ENCODE peak calls at places on chromosome 11, in nine cellular contexts. One of them, this sample, is unnamed.

GRCh38 chr11:117600261-117600783 is 196.7 kb downstream of the DSCAML1 start:
- DNase-seq in uterus: no peak
- DNase-seq in cardiac fibroblast: no peak
- DNase-seq in fibroblast of lung: no peak
- DNase-seq in neural crest cell: no peak
- DNase-seq in SK-N-SH: no peak
- DNase-seq in A549: no peak
- DNase-seq in thoracic aorta: no peak
- DNase-seq in BE2C: no peak
- DNase-seq in this sample: no peak

GRCh38 chr11:81756864-81757595 is 976.6 kb downstream of the FAM181B start:
- DNase-seq in uterus: no peak
- DNase-seq in cardiac fibroblast: no peak
- DNase-seq in fibroblast of lung: no peak
- DNase-seq in neural crest cell: no peak
- DNase-seq in SK-N-SH: no peak
- DNase-seq in A549: no peak
- DNase-seq in thoracic aorta: no peak
- DNase-seq in BE2C: no peak
- DNase-seq in this sample: no peak

GRCh38 chr11:1219836-1220810 is 2.7 kb upstream of the MUC5B start:
- DNase-seq in uterus: no peak
- DNase-seq in cardiac fibroblast: no peak
- DNase-seq in fibroblast of lung: no peak
- DNase-seq in neural crest cell: no peak
- DNase-seq in SK-N-SH: peak; percentile 24
- DNase-seq in A549: peak; percentile 84
- DNase-seq in thoracic aorta: no peak
- DNase-seq in BE2C: no peak
- DNase-seq in this sample: no peak

GRCh38 chr11:28089378-28089777 is 18.6 kb downstream of the KIF18A start:
- DNase-seq in uterus: no peak
- DNase-seq in cardiac fibroblast: peak; percentile 27
- DNase-seq in fibroblast of lung: peak; percentile 32
- DNase-seq in neural crest cell: no peak
- DNase-seq in SK-N-SH: no peak
- DNase-seq in A549: peak; percentile 35
- DNase-seq in thoracic aorta: no peak
- DNase-seq in BE2C: no peak
- DNase-seq in this sample: no peak

GRCh38 chr11:19196458-19196857 is 5.3 kb downstream of the CSRP3 start:
- DNase-seq in uterus: no peak
- DNase-seq in cardiac fibroblast: no peak
- DNase-seq in fibroblast of lung: no peak
- DNase-seq in neural crest cell: no peak
- DNase-seq in SK-N-SH: no peak
- DNase-seq in A549: peak; percentile 48
- DNase-seq in thoracic aorta: no peak
- DNase-seq in BE2C: no peak
- DNase-seq in this sample: no peak

GRCh38 chr11:14443642-14444041 is 56.0 kb downstream of the COPB1 start:
- DNase-seq in uterus: no peak
- DNase-seq in cardiac fibroblast: peak; percentile 47
- DNase-seq in fibroblast of lung: peak; percentile 64
- DNase-seq in neural crest cell: no peak
- DNase-seq in SK-N-SH: peak; percentile 43
- DNase-seq in A549: peak; percentile 54
- DNase-seq in thoracic aorta: no peak
- DNase-seq in BE2C: peak; percentile 27
- DNase-seq in this sample: peak; percentile 79

GRCh38 chr11:78857688-78858087 is 283.0 kb upstream of the NARS2 start:
- DNase-seq in uterus: no peak
- DNase-seq in cardiac fibroblast: no peak
- DNase-seq in fibroblast of lung: peak; percentile 70
- DNase-seq in neural crest cell: no peak
- DNase-seq in SK-N-SH: peak; percentile 59
- DNase-seq in A549: no peak
- DNase-seq in thoracic aorta: no peak
- DNase-seq in BE2C: no peak
- DNase-seq in this sample: peak; percentile 0

GRCh38 chr11:37712246-37712645 is 1114.2 kb upstream of the RAG2 start:
- DNase-seq in uterus: no peak
- DNase-seq in cardiac fibroblast: peak; percentile 28
- DNase-seq in fibroblast of lung: peak; percentile 15
- DNase-seq in neural crest cell: peak; percentile 2
- DNase-seq in SK-N-SH: peak; percentile 2
- DNase-seq in A549: no peak
- DNase-seq in thoracic aorta: no peak
- DNase-seq in BE2C: peak; percentile 3
- DNase-seq in this sample: no peak

GRCh38 chr11:116963813-116964212 is 126.4 kb upstream of the APOA1 start:
- DNase-seq in uterus: no peak
- DNase-seq in cardiac fibroblast: no peak
- DNase-seq in fibroblast of lung: no peak
- DNase-seq in neural crest cell: no peak
- DNase-seq in SK-N-SH: no peak
- DNase-seq in A549: no peak
- DNase-seq in thoracic aorta: no peak
- DNase-seq in BE2C: no peak
- DNase-seq in this sample: no peak

GRCh38 chr11:105466582-105467228 is 143.2 kb upstream of the GRIA4 start:
- DNase-seq in uterus: no peak
- DNase-seq in cardiac fibroblast: peak; percentile 74
- DNase-seq in fibroblast of lung: peak; percentile 67
- DNase-seq in neural crest cell: no peak
- DNase-seq in SK-N-SH: no peak
- DNase-seq in A549: no peak
- DNase-seq in thoracic aorta: no peak
- DNase-seq in BE2C: peak; percentile 27
- DNase-seq in this sample: peak; percentile 33

GRCh38 chr11:109422755-109423113 is 744 bp downstream of the C11orf87 start:
- DNase-seq in uterus: no peak
- DNase-seq in cardiac fibroblast: peak; percentile 33
- DNase-seq in fibroblast of lung: no peak
- DNase-seq in neural crest cell: no peak
- DNase-seq in SK-N-SH: peak; percentile 63
- DNase-seq in A549: no peak
- DNase-seq in thoracic aorta: no peak
- DNase-seq in BE2C: peak; percentile 23
- DNase-seq in this sample: no peak

GRCh38 chr11:704189-704798 is 1.7 kb upstream of the EPS8L2 start:
- DNase-seq in uterus: no peak
- DNase-seq in cardiac fibroblast: no peak
- DNase-seq in fibroblast of lung: no peak
- DNase-seq in neural crest cell: no peak
- DNase-seq in SK-N-SH: no peak
- DNase-seq in A549: no peak
- DNase-seq in thoracic aorta: no peak
- DNase-seq in BE2C: no peak
- DNase-seq in this sample: no peak

GRCh38 chr11:28009383-28009782 is 98.6 kb downstream of the KIF18A start:
- DNase-seq in uterus: no peak
- DNase-seq in cardiac fibroblast: peak; percentile 79
- DNase-seq in fibroblast of lung: peak; percentile 73
- DNase-seq in neural crest cell: no peak
- DNase-seq in SK-N-SH: no peak
- DNase-seq in A549: peak; percentile 29
- DNase-seq in thoracic aorta: no peak
- DNase-seq in BE2C: no peak
- DNase-seq in this sample: peak; percentile 41

GRCh38 chr11:86156397-86156977 is 87.6 kb upstream of the PICALM start:
- DNase-seq in uterus: no peak
- DNase-seq in cardiac fibroblast: no peak
- DNase-seq in fibroblast of lung: no peak
- DNase-seq in neural crest cell: no peak
- DNase-seq in SK-N-SH: no peak
- DNase-seq in A549: no peak
- DNase-seq in thoracic aorta: no peak
- DNase-seq in BE2C: no peak
- DNase-seq in this sample: no peak

GRCh38 chr11:115541518-115541917 is 37.3 kb upstream of the CADM1 start:
- DNase-seq in uterus: no peak
- DNase-seq in cardiac fibroblast: no peak
- DNase-seq in fibroblast of lung: no peak
- DNase-seq in neural crest cell: no peak
- DNase-seq in SK-N-SH: no peak
- DNase-seq in A549: no peak
- DNase-seq in thoracic aorta: no peak
- DNase-seq in BE2C: no peak
- DNase-seq in this sample: no peak

GRCh38 chr11:60161766-60162165 is 21.1 kb downstream of the MS4A6A start:
- DNase-seq in uterus: no peak
- DNase-seq in cardiac fibroblast: no peak
- DNase-seq in fibroblast of lung: no peak
- DNase-seq in neural crest cell: no peak
- DNase-seq in SK-N-SH: no peak
- DNase-seq in A549: no peak
- DNase-seq in thoracic aorta: no peak
- DNase-seq in BE2C: no peak
- DNase-seq in this sample: no peak

GRCh38 chr11:60161107-60161506 is 21.8 kb downstream of the MS4A6A start:
- DNase-seq in uterus: no peak
- DNase-seq in cardiac fibroblast: no peak
- DNase-seq in fibroblast of lung: no peak
- DNase-seq in neural crest cell: no peak
- DNase-seq in SK-N-SH: no peak
- DNase-seq in A549: no peak
- DNase-seq in thoracic aorta: no peak
- DNase-seq in BE2C: no peak
- DNase-seq in this sample: no peak

GRCh38 chr11:60158666-60159065 is 24.2 kb downstream of the MS4A6A start:
- DNase-seq in uterus: no peak
- DNase-seq in cardiac fibroblast: no peak
- DNase-seq in fibroblast of lung: no peak
- DNase-seq in neural crest cell: no peak
- DNase-seq in SK-N-SH: no peak
- DNase-seq in A549: no peak
- DNase-seq in thoracic aorta: no peak
- DNase-seq in BE2C: no peak
- DNase-seq in this sample: no peak

GRCh38 chr11:60159284-60159683 is 23.6 kb downstream of the MS4A6A start:
- DNase-seq in uterus: no peak
- DNase-seq in cardiac fibroblast: no peak
- DNase-seq in fibroblast of lung: no peak
- DNase-seq in neural crest cell: no peak
- DNase-seq in SK-N-SH: no peak
- DNase-seq in A549: no peak
- DNase-seq in thoracic aorta: no peak
- DNase-seq in BE2C: no peak
- DNase-seq in this sample: no peak

GRCh38 chr11:60159868-60160267 is 23.0 kb downstream of the MS4A6A start:
- DNase-seq in uterus: no peak
- DNase-seq in cardiac fibroblast: no peak
- DNase-seq in fibroblast of lung: no peak
- DNase-seq in neural crest cell: no peak
- DNase-seq in SK-N-SH: no peak
- DNase-seq in A549: no peak
- DNase-seq in thoracic aorta: no peak
- DNase-seq in BE2C: no peak
- DNase-seq in this sample: no peak
- TF ChIP-seq CTCF in uterus: no peak
- TF ChIP-seq CTCF in cardiac fibroblast: no peak
- TF ChIP-seq CTCF in fibroblast of lung: no peak
- TF ChIP-seq CTCF in neural crest cell: no peak
- TF ChIP-seq CTCF in SK-N-SH: no peak
- TF ChIP-seq CTCF in A549: no peak
- TF ChIP-seq CTCF in thoracic aorta: no peak
- TF ChIP-seq CTCF in BE2C: no peak
- TF ChIP-seq CTCF in this sample: no peak

DNA sequence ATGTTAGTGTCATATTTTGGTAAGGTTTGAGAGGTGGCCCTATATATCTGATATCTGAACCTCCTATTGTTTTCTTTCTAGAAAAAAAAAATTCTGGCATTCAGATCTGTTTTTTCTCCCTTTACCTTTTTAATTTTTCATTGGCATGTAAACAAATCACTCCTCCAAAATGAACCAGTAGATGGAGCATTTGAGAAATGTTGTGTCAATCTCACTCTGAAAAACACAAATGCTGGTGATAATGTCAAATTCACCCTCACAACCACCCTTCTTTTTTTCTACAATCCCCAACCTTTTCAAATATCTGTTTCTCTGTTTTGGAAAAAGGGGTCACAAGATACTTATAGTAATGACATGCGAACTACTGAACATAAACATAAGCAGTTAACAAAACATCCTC is 9.1 kb downstream of the GUCY1A2 start:
- DNase-seq in uterus: no peak
- DNase-seq in cardiac fibroblast: no peak
- DNase-seq in fibroblast of lung: no peak
- DNase-seq in neural crest cell: no peak
- DNase-seq in SK-N-SH: no peak
- DNase-seq in A549: no peak
- DNase-seq in thoracic aorta: no peak
- DNase-seq in BE2C: no peak
- DNase-seq in this sample: no peak
- TF ChIP-seq CTCF in uterus: no peak
- TF ChIP-seq CTCF in cardiac fibroblast: no peak
- TF ChIP-seq CTCF in fibroblast of lung: no peak
- TF ChIP-seq CTCF in neural crest cell: no peak
- TF ChIP-seq CTCF in SK-N-SH: peak; percentile 14
- TF ChIP-seq CTCF in A549: no peak
- TF ChIP-seq CTCF in thoracic aorta: no peak
- TF ChIP-seq CTCF in BE2C: no peak
- TF ChIP-seq CTCF in this sample: peak; percentile 28

DNA sequence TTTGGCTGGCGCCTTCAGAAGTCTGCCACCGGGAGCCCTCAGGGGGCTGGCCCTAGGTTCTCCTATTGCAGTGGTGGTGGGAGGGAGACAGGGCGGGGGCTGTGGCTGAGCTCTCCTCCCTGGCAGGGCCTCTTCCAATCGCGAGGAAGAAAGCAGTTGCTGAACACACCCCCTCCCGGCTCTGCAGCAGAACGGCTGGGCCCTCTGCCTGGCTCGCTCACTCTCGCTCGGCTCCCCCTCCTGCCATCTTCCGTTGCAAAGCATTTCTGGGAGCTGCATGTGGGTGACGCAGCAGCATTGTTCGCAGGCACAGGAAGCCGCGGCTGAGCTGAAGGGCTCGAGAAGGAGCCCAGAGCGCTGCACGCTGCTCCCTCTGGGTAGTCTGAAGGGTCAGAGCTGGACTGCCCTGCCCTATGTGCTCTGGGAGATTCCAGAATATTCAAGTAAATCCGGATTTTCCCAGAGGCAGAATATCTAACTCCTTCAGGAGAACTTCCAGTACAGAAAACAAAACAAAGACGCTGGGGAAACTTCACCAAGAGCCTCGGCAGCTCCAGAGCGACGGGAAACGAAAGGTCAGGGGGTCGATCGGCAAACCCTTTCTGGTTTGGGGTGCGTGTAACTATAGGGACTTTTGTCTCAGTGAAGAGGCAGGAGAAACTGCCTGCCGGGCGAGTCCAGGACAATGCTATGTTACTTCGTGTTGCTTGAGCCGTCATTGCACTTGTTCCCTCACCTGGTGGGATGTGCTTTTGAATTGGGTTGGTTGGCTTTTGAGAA is 26.3 kb upstream of the GRK2 start:
- DNase-seq in uterus: peak; percentile 95
- DNase-seq in cardiac fibroblast: peak; percentile 99
- DNase-seq in fibroblast of lung: peak; percentile 99
- DNase-seq in neural crest cell: peak; percentile 87
- DNase-seq in SK-N-SH: peak; percentile 91
- DNase-seq in A549: peak; percentile 97
- DNase-seq in thoracic aorta: peak; percentile 93
- DNase-seq in BE2C: peak; percentile 99
- DNase-seq in this sample: peak; percentile 99
- TF ChIP-seq CTCF in uterus: peak; percentile 32
- TF ChIP-seq CTCF in cardiac fibroblast: peak; percentile 6
- TF ChIP-seq CTCF in fibroblast of lung: no peak
- TF ChIP-seq CTCF in neural crest cell: no peak
- TF ChIP-seq CTCF in SK-N-SH: no peak
- TF ChIP-seq CTCF in A549: no peak
- TF ChIP-seq CTCF in thoracic aorta: no peak
- TF ChIP-seq CTCF in BE2C: peak; percentile 4
- TF ChIP-seq CTCF in this sample: peak; percentile 47

GRCh38 chr11:95788921-95789505 is 569 bp downstream of the FAM76B start:
- DNase-seq in uterus: no peak
- DNase-seq in cardiac fibroblast: peak; percentile 48
- DNase-seq in fibroblast of lung: peak; percentile 57
- DNase-seq in neural crest cell: peak; percentile 38
- DNase-seq in SK-N-SH: peak; percentile 49
- DNase-seq in A549: peak; percentile 31
- DNase-seq in thoracic aorta: peak; percentile 2
- DNase-seq in BE2C: peak; percentile 62
- DNase-seq in this sample: peak; percentile 52
- TF ChIP-seq CTCF in uterus: no peak
- TF ChIP-seq CTCF in cardiac fibroblast: peak; percentile 37
- TF ChIP-seq CTCF in fibroblast of lung: peak; percentile 47
- TF ChIP-seq CTCF in neural crest cell: peak; percentile 60
- TF ChIP-seq CTCF in SK-N-SH: peak; percentile 43
- TF ChIP-seq CTCF in A549: no peak
- TF ChIP-seq CTCF in thoracic aorta: no peak
- TF ChIP-seq CTCF in BE2C: peak; percentile 45
- TF ChIP-seq CTCF in this sample: peak; percentile 68

This sample was measured in HFFc6.